ENCODE peak calls at places on chromosomes 7 and 10, in ten cellular contexts. J is activated T-cell treated with anti-CD3 and anti-CD28 coated beads for 1 hour; E is effector CD4-positive, alpha-beta T cell; L is KBM-7; O is RWPE1; X is NCI-H748 treated with DMSO at 0.1 percent for 48 hours; Q is hepatic stellate cell; D is activated T-helper 1 cell treated with anti-CD3 and anti-CD28 coated beads, Interleukin-12 subunit alpha, Interleukin-12 subunit beta, Interleukin-2, Interleukin-4 antibody, amounts not matched to agents 30 ng/mL and 10 ng/mL and 1 ng/mL, durations not matched to agents 14 hours and 24 hours and 36 hours; P is amniotic stem cell; V is cardiac fibroblast. U is an unnamed sample.
A peak's percentile ranks its signal among the peaks of the same experiment; 100 is the strongest.

GRCh38 chr10:70622981-70623844 is 20.7 kb upstream of the PRF1 start:
- DNase-seq in J (no peak), E (no peak), L (no peak), O (no peak), X (no peak), Q (no peak), D (no peak), P (no peak), V (peak; percentile 69), U (no peak)

GRCh38 chr7:48144291-48144768 is 26.9 kb upstream of the ABCA13 start:
- DNase-seq in J (no peak), E (no peak), L (no peak), O (no peak), X (no peak), Q (no peak), D (no peak), P (no peak), V (no peak), U (no peak)

GRCh38 chr7:101740981-101741725 is 76.3 kb upstream of the CUX1 start:
- DNase-seq in J (no peak), E (no peak), L (peak; percentile 73), O (no peak), X (no peak), Q (no peak), D (peak; percentile 28), P (no peak), V (peak; percentile 38), U (no peak)

GRCh38 chr7:99242667-99243066 is 30.0 kb upstream of the MYH16 start:
- DNase-seq in J (no peak), E (no peak), L (no peak), O (no peak), X (no peak), Q (no peak), D (no peak), P (no peak), V (no peak), U (no peak)

GRCh38 chr10:34814228-34815173 is 595 bp downstream of the PARD3 start:
- DNase-seq in J (no peak), E (no peak), L (peak; percentile 34), O (peak; percentile 58), X (no peak), Q (peak; percentile 58), D (no peak), P (no peak), V (peak; percentile 43), U (no peak)

GRCh38 chr7:153084283-153084682 is 324.7 kb downstream of the ACTR3B start:
- DNase-seq in J (no peak), E (no peak), L (no peak), O (no peak), X (no peak), Q (no peak), D (no peak), P (no peak), V (no peak), U (no peak)

GRCh38 chr7:20598479-20599419 is 16.7 kb upstream of the ABCB5 start:
- DNase-seq in J (no peak), E (no peak), L (peak; percentile 66), O (peak; percentile 59), X (peak; percentile 70), Q (peak; percentile 10), D (no peak), P (peak; percentile 15), V (peak; percentile 76), U (no peak)

GRCh38 chr7:102068846-102069245 is 217.8 kb upstream of the SH2B2 start:
- DNase-seq in J (no peak), E (no peak), L (no peak), O (no peak), X (no peak), Q (no peak), D (no peak), P (no peak), V (no peak), U (no peak)

GRCh38 chr7:90272242-90272641 is 27.3 kb downstream of the CFAP69 start:
- DNase-seq in J (no peak), E (no peak), L (no peak), O (no peak), X (no peak), Q (no peak), D (no peak), P (no peak), V (no peak), U (no peak)

GRCh38 chr10:121570316-121570715 is 27.9 kb downstream of the FGFR2 start:
- DNase-seq in J (no peak), E (no peak), L (no peak), O (no peak), X (no peak), Q (no peak), D (no peak), P (no peak), V (no peak), U (no peak)

GRCh38 chr7:131219277-131220041 is 108.2 kb upstream of the MKLN1 start:
- DNase-seq in J (no peak), E (no peak), L (peak; percentile 60), O (no peak), X (no peak), Q (no peak), D (no peak), P (no peak), V (peak; percentile 55), U (no peak)

GRCh38 chr10:15351099-15351820 is 19.8 kb downstream of the FAM171A1 start:
- DNase-seq in J (no peak), E (no peak), L (no peak), O (no peak), X (no peak), Q (no peak), D (no peak), P (no peak), V (no peak), U (no peak)

GRCh38 chr7:119252962-119253361 is 1020.0 kb upstream of the KCND2 start:
- DNase-seq in J (no peak), E (no peak), L (no peak), O (no peak), X (no peak), Q (no peak), D (no peak), P (no peak), V (no peak), U (no peak)

GRCh38 chr10:27742926-27743735 is 2.5 kb downstream of the MKX start:
- DNase-seq in J (no peak), E (no peak), L (no peak), O (no peak), X (no peak), Q (no peak), D (no peak), P (no peak), V (no peak), U (peak; percentile 9)

GRCh38 chr7:95718556-95719410 is 53.6 kb upstream of the DYNC1I1 start:
- DNase-seq in J (no peak), E (no peak), L (peak; percentile 11), O (peak; percentile 13), X (peak; percentile 63), Q (no peak), D (no peak), P (no peak), V (peak; percentile 34), U (no peak)

GRCh38 chr10:90598513-90598912 is 259.3 kb downstream of the HTR7 start:
- DNase-seq in J (no peak), E (no peak), L (no peak), O (no peak), X (no peak), Q (no peak), D (no peak), P (no peak), V (no peak), U (no peak)

GRCh38 chr7:157550300-157551275 is 213.8 kb downstream of the DNAJB6 start:
- DNase-seq in J (no peak), E (no peak), L (peak; percentile 44), O (no peak), X (no peak), Q (no peak), D (no peak), P (no peak), V (no peak), U (no peak)

GRCh38 chr7:151599401-151600227 is 79.9 kb upstream of the RHEB start:
- DNase-seq in J (no peak), E (no peak), L (no peak), O (peak; percentile 84), X (no peak), Q (peak; percentile 95), D (no peak), P (peak; percentile 67), V (peak; percentile 94), U (no peak)

GRCh38 chr7:82443801-82444219 is 233 bp upstream of the CACNA2D1 start:
- DNase-seq in J (no peak), E (no peak), L (peak; percentile 38), O (peak; percentile 27), X (peak; percentile 78), Q (peak; percentile 85), D (no peak), P (peak; percentile 64), V (peak; percentile 97), U (no peak)

GRCh38 chr7:7292608-7293007 is 110.3 kb downstream of the C1GALT1 start:
- DNase-seq in J (no peak), E (no peak), L (peak; percentile 10), O (no peak), X (no peak), Q (no peak), D (no peak), P (no peak), V (no peak), U (no peak)

GRCh38 chr7:104963991-104964385 is 50.0 kb upstream of the KMT2E start:
- DNase-seq in J (no peak), E (no peak), L (no peak), O (no peak), X (no peak), Q (no peak), D (no peak), P (no peak), V (peak; percentile 66), U (no peak)

GRCh38 chr10:113978802-113979201 is 64.9 kb upstream of the ADRB1 start:
- DNase-seq in J (no peak), E (no peak), L (no peak), O (no peak), X (no peak), Q (no peak), D (no peak), P (no peak), V (no peak), U (no peak)

GRCh38 chr10:97307866-97308780 is 10.9 kb upstream of the FRAT1 start:
- DNase-seq in J (no peak), E (no peak), L (no peak), O (no peak), X (no peak), Q (no peak), D (no peak), P (no peak), V (no peak), U (no peak)

GRCh38 chr7:151313857-151314256 is 27.8 kb upstream of the NUB1 start:
- DNase-seq in J (no peak), E (no peak), L (no peak), O (no peak), X (no peak), Q (peak; percentile 41), D (no peak), P (no peak), V (peak; percentile 48), U (no peak)

GRCh38 chr7:111730476-111731300 is 168.4 kb upstream of the IMMP2L start:
- DNase-seq in J (no peak), E (no peak), L (peak; percentile 49), O (no peak), X (peak; percentile 40), Q (peak; percentile 14), D (no peak), P (no peak), V (peak; percentile 34), U (no peak)

GRCh38 chr7:107865956-107866775 is 24.8 kb upstream of the DLD start:
- DNase-seq in J (no peak), E (no peak), L (no peak), O (no peak), X (no peak), Q (no peak), D (no peak), P (no peak), V (no peak), U (no peak)

GRCh38 chr7:140810830-140811556 is 113.7 kb downstream of the BRAF start:
- DNase-seq in J (peak; percentile 39), E (peak; percentile 61), L (peak; percentile 84), O (peak; percentile 28), X (peak; percentile 22), Q (peak; percentile 21), D (peak; percentile 53), P (peak; percentile 34), V (peak; percentile 75), U (peak; percentile 20)

GRCh38 chr10:26197248-26197647 is 19.3 kb upstream of the GAD2 start:
- DNase-seq in J (no peak), E (no peak), L (no peak), O (no peak), X (no peak), Q (no peak), D (no peak), P (no peak), V (no peak), U (no peak)

U was measured in activated effector memory CD4-positive, alpha-beta T cell treated with Interleukin-2 at 50 U/mL for 16 hours.